ENCODE peak calls at places on chromosomes 6 and 20, in eight cellular contexts. W is WTC11, G is NCI-H1105, B is WERI-Rb-1, K is B cell, Q is retina, Z is omental fat pad, A is foreskin fibroblast. V is an unnamed sample.

GRCh38 chr6:109782401-109783046 is 91.4 kb downstream of the FIG4 start:
- DNase-seq in W (no peak), G (no peak), B (no peak), K (no peak), Q (no peak), Z (no peak), A (no peak), V (no peak)

GRCh38 chr20:6295477-6296256 is 172.8 kb upstream of the FERMT1 start:
- DNase-seq in W (no peak), G (no peak), B (no peak), K (no peak), Q (no peak), Z (no peak), A (no peak), V (no peak)

GRCh38 chr6:10510592-10511367 is 10.4 kb upstream of the GCNT2 start:
- DNase-seq in W (peak), G (peak), B (peak), K (peak), Q (peak), Z (no peak), A (peak), V (peak)

GRCh38 chr20:60905919-60906318 is 346.1 kb upstream of the CDH4 start:
- DNase-seq in W (no peak), G (no peak), B (no peak), K (no peak), Q (no peak), Z (no peak), A (no peak), V (no peak)

GRCh38 chr6:51619042-51619799 is 468.2 kb downstream of the PKHD1 start:
- DNase-seq in W (no peak), G (peak), B (no peak), K (no peak), Q (no peak), Z (no peak), A (no peak), V (no peak)

GRCh38 chr20:47667086-47667485 is 118.2 kb downstream of the SULF2 start:
- DNase-seq in W (no peak), G (no peak), B (no peak), K (no peak), Q (no peak), Z (no peak), A (no peak), V (no peak)

GRCh38 chr6:89146748-89147715 is 1.2 kb downstream of the PM20D2 start:
- DNase-seq in W (peak), G (no peak), B (no peak), K (no peak), Q (no peak), Z (no peak), A (peak), V (peak)

GRCh38 chr6:127515234-127515793 is 3.8 kb downstream of the MTCL3 start:
- DNase-seq in W (peak), G (peak), B (peak), K (no peak), Q (peak), Z (no peak), A (peak), V (peak)

GRCh38 chr6:122033564-122034181 is 365.8 kb upstream of the HSF2 start:
- DNase-seq in W (no peak), G (peak), B (peak), K (peak), Q (peak), Z (no peak), A (peak), V (peak)